ENCODE peak calls at places on chromosomes 4 and X, in eight cellular contexts. N is activated CD8-positive, alpha-beta T cell treated with anti-CD3 and anti-CD28 coated beads, Interleukin-2, amount 10 ng/mL, durations not matched to agents 7 days and 5 days; Q is NCI-H1930; I is activated T-helper 1 cell treated with anti-CD3 and anti-CD28 coated beads, Interleukin-2, amount 50 U/mL, for 16 hours; K is WERI-Rb-1; P is adrenal gland; X is left colon; U is caudate nucleus. B is an unnamed sample.

GRCh38 chrX:128365523-128365922 is 313.3 kb upstream of the ACTRT1 start:
- DNase-seq in N (no peak), Q (no peak), I (no peak), K (no peak), P (no peak), X (no peak), U (no peak), B (no peak)

GRCh38 chr4:101081695-101082369 is 265.5 kb downstream of the PPP3CA start:
- DNase-seq in N (no peak), Q (no peak), I (no peak), K (no peak), P (no peak), X (no peak), U (no peak), B (no peak)

GRCh38 chr4:53365121-53365485 is 758 bp downstream of the SCFD2 start:
- DNase-seq in N (peak; percentile 31), Q (peak; percentile 52), I (no peak), K (no peak), P (no peak), X (peak; percentile 31), U (no peak), B (no peak)

GRCh38 chrX:49761481-49761880 is 65.7 kb upstream of the PAGE1 start:
- DNase-seq in N (peak; percentile 22), Q (peak; percentile 2), I (no peak), K (no peak), P (no peak), X (no peak), U (no peak), B (peak; percentile 1)

GRCh38 chr4:15702941-15703403 is at the start of gene BST1:
- DNase-seq in N (peak; percentile 61), Q (no peak), I (peak; percentile 10), K (no peak), P (peak; percentile 58), X (peak; percentile 83), U (no peak), B (no peak)

GRCh38 chr4:119212964-119213606 is 572 bp downstream of the USP53 start:
- DNase-seq in N (peak; percentile 74), Q (peak; percentile 38), I (peak; percentile 46), K (peak; percentile 95), P (peak; percentile 92), X (peak; percentile 84), U (peak; percentile 45), B (peak; percentile 14)

GRCh38 chr4:99285387-99285786 is 5.4 kb downstream of the ADH1A start:
- DNase-seq in N (no peak), Q (no peak), I (no peak), K (no peak), P (no peak), X (no peak), U (no peak), B (no peak)

GRCh38 chr4:155478336-155478825 is 101.6 kb upstream of the MAP9 start:
- DNase-seq in N (no peak), Q (no peak), I (no peak), K (no peak), P (no peak), X (no peak), U (no peak), B (no peak)

GRCh38 chr4:157204634-157205244 is 15.8 kb upstream of the GRIA2 start:
- DNase-seq in N (peak; percentile 24), Q (no peak), I (no peak), K (peak; percentile 33), P (peak; percentile 14), X (no peak), U (no peak), B (no peak)

GRCh38 chr4:124262211-124263179 is 450.0 kb downstream of the ANKRD50 start:
- DNase-seq in N (peak; percentile 66), Q (peak; percentile 64), I (peak; percentile 2), K (peak; percentile 75), P (peak; percentile 66), X (peak; percentile 25), U (no peak), B (peak; percentile 40)

GRCh38 chr4:154208424-154208823 is 283.2 kb downstream of the DCHS2 start:
- DNase-seq in N (no peak), Q (no peak), I (no peak), K (no peak), P (no peak), X (no peak), U (no peak), B (no peak)

GRCh38 chrX:134172588-134173259 is 64.3 kb upstream of the CCDC160 start:
- DNase-seq in N (peak; percentile 63), Q (no peak), I (no peak), K (no peak), P (peak; percentile 11), X (no peak), U (no peak), B (no peak)

GRCh38 chr4:184415071-184415470 is 59.3 kb downstream of the IRF2 start:
- DNase-seq in N (no peak), Q (no peak), I (no peak), K (no peak), P (no peak), X (no peak), U (no peak), B (no peak)

GRCh38 chrX:74931214-74931613 is 6.0 kb upstream of the NEXMIF start:
- DNase-seq in N (peak; percentile 22), Q (no peak), I (no peak), K (no peak), P (no peak), X (no peak), U (no peak), B (no peak)

GRCh38 chr4:154314248-154314647 is 177.4 kb downstream of the DCHS2 start:
- DNase-seq in N (no peak), Q (no peak), I (no peak), K (no peak), P (no peak), X (no peak), U (no peak), B (no peak)

GRCh38 chr4:95889662-95890061 is 49.8 kb downstream of the PDHA2 start:
- DNase-seq in N (no peak), Q (no peak), I (no peak), K (no peak), P (no peak), X (no peak), U (no peak), B (no peak)

GRCh38 chrX:12956704-12957541 is 18.0 kb upstream of the TMSB4X start:
- DNase-seq in N (peak; percentile 78), Q (no peak), I (peak; percentile 54), K (no peak), P (no peak), X (no peak), U (no peak), B (no peak)

GRCh38 chrX:132730726-132731125 is 227.7 kb downstream of the HS6ST2 start:
- DNase-seq in N (no peak), Q (no peak), I (no peak), K (no peak), P (no peak), X (no peak), U (no peak), B (no peak)

GRCh38 chr4:20512053-20512810 is 188.0 kb upstream of the PACRGL start:
- DNase-seq in N (no peak), Q (peak; percentile 55), I (no peak), K (no peak), P (no peak), X (no peak), U (no peak), B (no peak)

GRCh38 chrX:136168929-136169735 is 21.8 kb downstream of the FHL1 start:
- DNase-seq in N (no peak), Q (no peak), I (no peak), K (no peak), P (peak; percentile 57), X (peak; percentile 40), U (no peak), B (no peak)

GRCh38 chr4:122584517-122584916 is 36.3 kb downstream of the IL21 start:
- DNase-seq in N (no peak), Q (no peak), I (no peak), K (no peak), P (no peak), X (no peak), U (no peak), B (no peak)

GRCh38 chrX:18119856-18120255 is 100.8 kb downstream of the BEND2 start:
- DNase-seq in N (no peak), Q (no peak), I (no peak), K (no peak), P (no peak), X (no peak), U (no peak), B (peak; percentile 33)

GRCh38 chr4:86493460-86493859 is 100.7 kb upstream of the PTPN13 start:
- DNase-seq in N (no peak), Q (no peak), I (no peak), K (no peak), P (no peak), X (no peak), U (no peak), B (no peak)

GRCh38 chrX:40784516-40785151 is 49.3 kb upstream of the MED14 start:
- DNase-seq in N (no peak), Q (no peak), I (no peak), K (no peak), P (no peak), X (no peak), U (no peak), B (no peak)

GRCh38 chr4:43234626-43235025 is 342.1 kb downstream of the GRXCR1 start:
- DNase-seq in N (no peak), Q (no peak), I (no peak), K (no peak), P (no peak), X (no peak), U (no peak), B (no peak)

GRCh38 chr4:69858683-69859082 is 1.3 kb downstream of the SULT1E1 start:
- DNase-seq in N (no peak), Q (no peak), I (no peak), K (no peak), P (no peak), X (no peak), U (no peak), B (peak; percentile 2)

GRCh38 chrX:12319955-12320354 is 181.7 kb downstream of the FRMPD4 start:
- DNase-seq in N (no peak), Q (no peak), I (no peak), K (no peak), P (no peak), X (no peak), U (no peak), B (no peak)

GRCh38 chrX:70128071-70128470 is 5.2 kb upstream of the IGBP1 start:
- DNase-seq in N (no peak), Q (no peak), I (no peak), K (peak; percentile 15), P (no peak), X (no peak), U (no peak), B (no peak)

GRCh38 chr4:5409237-5409636 is 299.1 kb downstream of the EVC2 start:
- DNase-seq in N (no peak), Q (no peak), I (no peak), K (no peak), P (no peak), X (no peak), U (no peak), B (no peak)

GRCh38 chr4:72084587-72085011 is 52.8 kb downstream of the NPFFR2 start:
- DNase-seq in N (no peak), Q (no peak), I (no peak), K (no peak), P (no peak), X (no peak), U (no peak), B (no peak)